ENCODE peak calls at places on chromosomes 3 and 15, in six cellular contexts. G is GM12878, O is spleen, F is endothelial cell of umbilical vein, N is K562, I is GM12892. T is an unnamed sample.
A peak's percentile ranks its signal among the peaks of the same experiment; 100 is the strongest.

GRCh38 chr3:195118671-195119070 is 152.3 kb downstream of the XXYLT1 start:
- DNase-seq in N (no peak), I (no peak), G (no peak), O (no peak), F (no peak), T (no peak)

GRCh38 chr3:46926871-46927717 is 49.5 kb downstream of the CCDC12 start:
- DNase-seq in O (peak; percentile 87), F (peak; percentile 45), I (peak; percentile 81), G (peak; percentile 98), N (no peak), T (no peak)

GRCh38 chr15:42104095-42104891 is 9.9 kb upstream of the PLA2G4D start:
- DNase-seq in F (no peak), G (no peak), N (no peak), O (no peak), I (no peak), T (no peak)

GRCh38 chr3:117661636-117662095 is 952.1 kb downstream of the TUSC7 start:
- DNase-seq in I (no peak), F (no peak), N (no peak), G (no peak), O (no peak), T (no peak)

GRCh38 chr3:125608419-125608818 is 13.1 kb upstream of the OSBPL11 start:
- DNase-seq in N (no peak), G (no peak), F (no peak), O (no peak), I (no peak), T (no peak)

GRCh38 chr3:193388371-193388770 is 9.8 kb upstream of the ATP13A5 start:
- DNase-seq in G (no peak), I (no peak), O (no peak), F (no peak), N (no peak), T (no peak)

GRCh38 chr3:66047321-66048050 is 8.8 kb upstream of the MAGI1 start:
- DNase-seq in N (no peak), G (no peak), I (no peak), F (peak; percentile 49), O (no peak), T (no peak)

GRCh38 chr3:24387493-24387892 is 107.2 kb downstream of the THRB start:
- DNase-seq in O (no peak), I (no peak), N (no peak), F (no peak), G (no peak), T (no peak)

GRCh38 chr3:106945435-106945834 is 431.8 kb upstream of the CCDC54 start:
- DNase-seq in F (no peak), O (no peak), N (no peak), G (no peak), I (no peak), T (peak; percentile 4)

GRCh38 chr3:37017683-37018082 is 24.4 kb downstream of the MLH1 start:
- DNase-seq in N (no peak), G (no peak), O (no peak), I (no peak), F (no peak), T (no peak)

GRCh38 chr15:56356616-56357015 is 8.6 kb upstream of the TEX9 start:
- DNase-seq in F (no peak), G (no peak), O (no peak), N (no peak), I (no peak), T (no peak)

GRCh38 chr3:174270841-174271240 is 588.3 kb upstream of the NAALADL2 start:
- DNase-seq in I (no peak), N (no peak), F (no peak), G (no peak), O (no peak), T (no peak)

GRCh38 chr3:98991393-98991792 is 89.9 kb upstream of the DCBLD2 start:
- DNase-seq in N (no peak), G (no peak), F (no peak), I (no peak), O (no peak), T (no peak)

GRCh38 chr15:99671926-99672701 is 61.1 kb downstream of the LYSMD4 start:
- DNase-seq in N (no peak), G (no peak), F (no peak), I (no peak), O (no peak), T (no peak)

GRCh38 chr15:28129261-28129848 is 30.2 kb upstream of the OCA2 start:
- DNase-seq in N (no peak), F (no peak), I (no peak), O (no peak), G (no peak), T (no peak)

GRCh38 chr3:172577962-172578560 is 54.8 kb upstream of the TNFSF10 start:
- DNase-seq in I (no peak), F (no peak), O (no peak), G (no peak), N (no peak), T (no peak)

GRCh38 chr15:85607141-85607806 is 187.5 kb downstream of the KLHL25 start:
- DNase-seq in N (no peak), O (no peak), F (no peak), I (no peak), G (no peak), T (no peak)

GRCh38 chr3:134067311-134068161 is 37.8 kb upstream of the SLCO2A1 start:
- DNase-seq in I (no peak), G (no peak), O (peak; percentile 51), N (no peak), F (peak; percentile 14), T (no peak)

GRCh38 chr3:194280777-194281176 is 70.4 kb downstream of the CPN2 start:
- DNase-seq in O (no peak), F (no peak), I (no peak), G (no peak), N (no peak), T (no peak)

GRCh38 chr15:70318996-70319465 is 221.3 kb upstream of the TLE3 start:
- DNase-seq in N (no peak), G (no peak), I (no peak), F (no peak), O (no peak), T (no peak)

GRCh38 chr3:8608041-8608790 is 36.4 kb downstream of the SSUH2 start:
- DNase-seq in O (no peak), N (no peak), G (no peak), F (no peak), I (no peak), T (no peak)

GRCh38 chr3:147554332-147554731 is 145.2 kb downstream of the ZIC1 start:
- DNase-seq in G (no peak), F (no peak), I (no peak), O (no peak), N (no peak), T (peak; percentile 1)

GRCh38 chr3:98445949-98446406 is 17.0 kb upstream of the OR5K1 start:
- DNase-seq in I (no peak), F (no peak), O (no peak), N (no peak), G (peak; percentile 48), T (no peak)

GRCh38 chr3:195100903-195101591 is 169.9 kb downstream of the XXYLT1 start:
- DNase-seq in O (peak; percentile 91), G (no peak), I (no peak), N (no peak), F (peak; percentile 53), T (peak; percentile 76)

GRCh38 chr15:64740361-64741170 is 34.8 kb downstream of the RBPMS2 start:
- DNase-seq in I (no peak), N (peak; percentile 54), O (no peak), F (no peak), G (no peak), T (peak; percentile 42)

GRCh38 chr3:129746629-129747028 is 140.2 kb upstream of the PLXND1 start:
- DNase-seq in N (no peak), I (no peak), O (no peak), F (no peak), G (no peak), T (no peak)

GRCh38 chr15:48962662-48963523 is 826 bp downstream of the SHC4 start:
- DNase-seq in I (peak; percentile 9), O (no peak), N (no peak), G (no peak), F (peak; percentile 39), T (peak; percentile 71)

GRCh38 chr3:112675349-112675748 is 34.4 kb upstream of the CCDC80 start:
- DNase-seq in O (no peak), G (no peak), F (no peak), N (no peak), I (no peak), T (no peak)

GRCh38 chr3:112675943-112676530 is 35.1 kb upstream of the CCDC80 start:
- DNase-seq in N (no peak), I (no peak), G (no peak), O (no peak), F (no peak), T (no peak)

GRCh38 chr3:112672716-112673506 is 32.0 kb upstream of the CCDC80 start:
- DNase-seq in O (no peak), G (no peak), N (no peak), I (no peak), F (no peak), T (no peak)

GRCh38 chr3:112671930-112672715 is 31.2 kb upstream of the CCDC80 start:
- DNase-seq in I (no peak), N (no peak), O (no peak), G (no peak), F (peak; percentile 64), T (no peak)

GRCh38 chr3:112676659-112677234 is 35.8 kb upstream of the CCDC80 start:
- DNase-seq in N (peak; percentile 12), O (peak; percentile 84), I (peak; percentile 29), G (peak; percentile 96), F (peak; percentile 90), T (no peak)
- TF ChIP-seq POLR2AphosphoS5 in N (no peak), O (peak; percentile 45), I (no peak), G (no peak), F (peak; percentile 50), T (peak; percentile 74)

GRCh38 chr3:120420855-120421570 is 29.8 kb downstream of the FSTL1 start:
- DNase-seq in I (no peak), F (peak; percentile 83), G (no peak), O (no peak), N (no peak), T (no peak)
- TF ChIP-seq POLR2AphosphoS5 in I (no peak), F (no peak), G (no peak), O (no peak), N (no peak), T (peak; percentile 13)

GRCh38 chr15:62940755-62941361 is 101.7 kb upstream of the TPM1 start:
- DNase-seq in O (no peak), N (no peak), F (peak; percentile 25), I (no peak), G (no peak), T (peak; percentile 44)
- TF ChIP-seq POLR2AphosphoS5 in O (peak; percentile 51), N (no peak), F (no peak), I (no peak), G (no peak), T (peak; percentile 73)

DNA sequence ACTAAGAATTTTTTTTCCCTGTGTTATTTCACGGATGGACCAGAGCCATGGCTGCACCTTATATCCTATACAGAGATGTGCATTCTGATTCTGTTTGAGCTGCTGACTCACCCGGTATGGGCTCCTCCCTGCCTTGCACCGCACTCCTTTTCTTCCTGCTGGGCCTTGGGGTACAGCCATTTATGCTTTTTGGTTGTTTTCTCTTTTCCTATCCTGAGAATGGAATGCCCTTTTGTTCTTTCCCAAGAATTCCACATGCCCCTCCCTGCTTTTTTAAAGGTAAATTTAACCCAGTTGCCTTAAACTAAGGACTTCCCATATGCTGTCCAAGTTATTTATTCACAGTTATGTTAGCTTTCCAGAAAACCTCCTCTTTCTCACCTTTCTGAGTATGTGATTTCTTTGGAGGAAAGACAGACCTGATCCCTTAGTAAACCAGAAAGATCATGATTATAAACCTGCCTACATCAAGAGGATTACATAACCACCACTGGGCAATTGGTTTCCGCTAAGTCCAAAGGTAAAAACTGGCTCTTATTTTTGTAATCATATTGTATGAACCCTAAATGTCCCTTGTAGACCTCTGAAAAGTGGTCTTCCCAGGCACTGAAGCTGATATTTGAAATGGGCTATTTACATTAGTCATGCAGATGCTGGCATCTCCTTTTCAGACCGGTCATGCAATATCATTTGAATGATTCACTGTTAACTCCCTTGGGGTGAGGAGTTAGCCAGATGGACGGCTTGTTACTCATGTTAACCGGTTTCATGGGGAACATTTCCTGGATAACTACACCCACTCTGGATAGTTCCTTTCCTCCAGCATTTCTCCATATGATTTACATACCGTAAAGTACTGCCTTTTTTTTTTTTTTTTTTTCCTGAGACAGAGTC is 45.5 kb downstream of the TMOD3 start:
- DNase-seq in G (no peak), N (peak; percentile 30), F (peak; percentile 92), I (no peak), O (no peak), T (no peak)
- TF ChIP-seq POLR2AphosphoS5 in G (no peak), N (no peak), F (no peak), I (no peak), O (no peak), T (peak; percentile 36)

T was measured in SK-N-SH.